ENCODE peak calls at places on chromosomes 5 and 9, in six cellular contexts. Z is fibroblast of villous mesenchyme; G is CD8-positive, alpha-beta T cell; E is heart left ventricle; U is foreskin fibroblast; B is naive thymus-derived CD4-positive, alpha-beta T cell. I is an unnamed sample.

GRCh38 chr9:126548312-126548711 is 65.4 kb upstream of the LMX1B start:
- DNase-seq in U (no peak), B (no peak), Z (no peak), G (no peak), E (no peak), I (no peak)

GRCh38 chr9:14661421-14662059 is 31.7 kb downstream of the ZDHHC21 start:
- DNase-seq in E (no peak), B (no peak), Z (peak; percentile 44), G (no peak), U (no peak), I (peak; percentile 42)

GRCh38 chr5:149434162-149435014 is 55.3 kb upstream of the IL17B start:
- DNase-seq in U (no peak), B (no peak), G (peak; percentile 21), E (peak; percentile 64), Z (peak; percentile 88), I (peak; percentile 66)

GRCh38 chr5:132856011-132856410 is 10.3 kb downstream of the GDF9 start:
- DNase-seq in U (no peak), G (no peak), Z (no peak), B (no peak), E (no peak), I (no peak)

GRCh38 chr5:113172231-113172826 is 195.7 kb downstream of the DCP2 start:
- DNase-seq in E (no peak), U (no peak), Z (no peak), B (no peak), G (no peak), I (no peak)

GRCh38 chr5:944992-945685 is 52.5 kb downstream of the TRIP13 start:
- DNase-seq in G (no peak), U (no peak), E (no peak), Z (peak; percentile 75), B (no peak), I (no peak)

GRCh38 chr5:138263581-138263980 is 10.8 kb downstream of the GFRA3 start:
- DNase-seq in E (no peak), G (no peak), B (no peak), U (no peak), Z (no peak), I (no peak)

GRCh38 chr9:129352157-129352870 is 174.3 kb upstream of the IER5L start:
- DNase-seq in Z (no peak), G (no peak), B (no peak), E (no peak), U (no peak), I (no peak)

GRCh38 chr5:102678267-102679058 is 76.6 kb upstream of the PAM start:
- DNase-seq in U (no peak), G (no peak), E (no peak), Z (no peak), B (no peak), I (peak; percentile 79)

GRCh38 chr5:37552770-37553719 is 173.9 kb downstream of the WDR70 start:
- DNase-seq in G (no peak), E (no peak), B (no peak), Z (peak; percentile 98), U (peak; percentile 2), I (peak; percentile 40)

GRCh38 chr5:160213537-160213936 is 15.8 kb upstream of the FABP6 start:
- DNase-seq in U (no peak), G (no peak), Z (no peak), E (no peak), B (no peak), I (peak; percentile 10)

GRCh38 chr5:135386886-135387628 is 12.0 kb downstream of the MACROH2A1 start:
- DNase-seq in G (no peak), U (peak; percentile 88), B (no peak), Z (peak; percentile 94), E (no peak), I (peak; percentile 95)

GRCh38 chr9:121363586-121363961 is 6.5 kb downstream of the STOM start:
- DNase-seq in E (no peak), Z (no peak), B (no peak), G (no peak), U (no peak), I (no peak)

GRCh38 chr5:170651902-170652301 is 131.6 kb upstream of the GABRP start:
- DNase-seq in B (no peak), G (no peak), E (no peak), U (no peak), Z (no peak), I (no peak)

GRCh38 chr5:9265391-9266287 is 280.2 kb downstream of the SEMA5A start:
- DNase-seq in U (peak; percentile 96), E (peak; percentile 63), G (no peak), B (no peak), Z (peak; percentile 92), I (peak; percentile 96)
- H3K4me3 ChIP-seq in U (peak overlapping the region; percentile 18), E (no peak overlapping the region), G (no peak overlapping the region), B (no peak overlapping the region), Z (peak overlapping the region; percentile 13), I (no peak overlapping the region)

DNA sequence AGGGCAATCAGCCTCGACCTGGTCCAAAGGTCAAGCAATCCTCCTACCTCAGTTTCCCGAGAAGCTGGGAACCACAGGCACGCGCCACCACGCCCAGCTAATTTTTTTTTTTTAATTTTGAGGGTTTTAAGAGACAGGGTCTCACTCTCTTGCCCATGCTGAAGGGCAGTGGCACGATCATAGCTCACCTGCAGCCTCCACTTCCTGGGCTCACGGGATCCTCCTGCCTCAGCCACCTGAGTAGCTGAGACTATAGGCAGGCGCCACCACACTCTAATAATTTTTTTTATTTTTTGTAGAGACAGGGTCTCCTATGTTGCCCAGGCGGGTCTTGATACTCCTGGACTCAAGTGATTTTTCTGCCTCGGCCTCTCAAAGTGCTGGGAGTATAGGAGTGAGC is 1.6 kb downstream of the UIMC1 start:
- DNase-seq in E (no peak), B (no peak), G (no peak), U (no peak), Z (no peak), I (no peak)
- H3K4me3 ChIP-seq in E (no peak overlapping the region), B (peak overlapping the region; percentile 75), G (peak overlapping the region; percentile 99), U (peak overlapping the region; percentile 96), Z (peak overlapping the region; percentile 92), I (peak overlapping the region; percentile 82)

GRCh38 chr9:83623634-83623991 is 670 bp downstream of the IDNK start:
- DNase-seq in B (no peak), E (no peak), U (no peak), Z (peak; percentile 8), G (no peak), I (no peak)

GRCh38 chr9:83622814-83623633 is at the start of gene IDNK:
- DNase-seq in B (peak; percentile 55), Z (peak; percentile 44), E (peak; percentile 72), U (peak; percentile 53), G (peak; percentile 50), I (peak; percentile 49)

GRCh38 chr9:83622433-83622813 is 520 bp upstream of the IDNK start:
- DNase-seq in B (no peak), Z (peak; percentile 9), U (no peak), G (no peak), E (no peak), I (no peak)

GRCh38 chr9:83617299-83617698 is 5.6 kb upstream of the IDNK start:
- DNase-seq in G (no peak), B (no peak), E (no peak), U (no peak), Z (no peak), I (no peak)

GRCh38 chr9:83620841-83621636 is 1.9 kb upstream of the IDNK start:
- DNase-seq in Z (peak; percentile 63), E (no peak), G (no peak), B (peak; percentile 13), U (peak; percentile 44), I (peak; percentile 59)
- H3K4me3 ChIP-seq in Z (no peak overlapping the region), E (no peak overlapping the region), G (no peak overlapping the region), B (no peak overlapping the region), U (no peak overlapping the region), I (no peak overlapping the region)

GRCh38 chr5:124203308-124203707 is 543.1 kb downstream of the ZNF608 start:
- DNase-seq in E (no peak), Z (no peak), G (no peak), B (no peak), U (no peak), I (no peak)
- H3K4me3 ChIP-seq in E (no peak overlapping the region), Z (no peak overlapping the region), G (no peak overlapping the region), B (no peak overlapping the region), U (no peak overlapping the region), I (no peak overlapping the region)